ENCODE peak calls at places on chromosomes 2 and 18, in six cellular contexts. U is heart left ventricle, N is breast epithelium, M is K562, L is stomach, O is HepG2. Y is an unnamed sample.

GRCh38 chr2:72743481-72743880 is 82.4 kb downstream of the EXOC6B start:
- DNase-seq in N (no peak), O (peak; percentile 79), U (no peak), L (no peak), M (no peak), Y (no peak)

GRCh38 chr2:175734679-175735078 is 267.4 kb downstream of the LNPK start:
- DNase-seq in O (no peak), N (no peak), M (no peak), U (no peak), L (no peak), Y (no peak)

GRCh38 chr2:200121931-200122330 is 166.5 kb downstream of the MAIP1 start:
- DNase-seq in O (no peak), L (no peak), M (no peak), N (no peak), U (no peak), Y (no peak)

GRCh38 chr2:70887550-70888229 is 48.0 kb upstream of the ATP6V1B1 start:
- DNase-seq in L (peak; percentile 40), U (peak; percentile 69), M (peak; percentile 42), N (no peak), O (no peak), Y (no peak)

GRCh38 chr2:124323321-124323720 is 298.2 kb downstream of the CNTNAP5 start:
- DNase-seq in O (no peak), M (no peak), U (no peak), L (no peak), N (no peak), Y (no peak)

GRCh38 chr2:235724964-235725603 is 231.2 kb downstream of the AGAP1 start:
- DNase-seq in U (peak; percentile 61), M (no peak), N (no peak), L (peak; percentile 72), O (no peak), Y (no peak)

GRCh38 chr2:127093648-127094210 is 13.2 kb downstream of the BIN1 start:
- DNase-seq in L (no peak), O (no peak), N (no peak), U (no peak), M (no peak), Y (no peak)

GRCh38 chr2:127218843-127219715 is 1.0 kb downstream of the CYP27C1 start:
- DNase-seq in U (no peak), L (no peak), M (no peak), N (no peak), O (no peak), Y (no peak)

GRCh38 chr2:88159955-88160415 is 10.2 kb upstream of the THNSL2 start:
- DNase-seq in O (peak; percentile 82), N (peak; percentile 51), U (peak; percentile 21), L (peak; percentile 74), M (peak; percentile 68), Y (peak; percentile 57)

GRCh38 chr2:10039658-10040410 is 3.5 kb upstream of the KLF11 start:
- DNase-seq in L (peak; percentile 82), U (no peak), O (no peak), N (peak; percentile 85), M (no peak), Y (peak; percentile 80)

GRCh38 chr2:78941751-78942150 is 83.8 kb upstream of the REG3G start:
- DNase-seq in M (no peak), U (no peak), O (no peak), N (no peak), L (no peak), Y (no peak)

GRCh38 chr2:165406053-165406628 is 63.4 kb upstream of the CSRNP3 start:
- DNase-seq in M (no peak), L (no peak), U (no peak), O (no peak), N (no peak), Y (no peak)

GRCh38 chr18:68504441-68505221 is 210.3 kb downstream of the TMX3 start:
- DNase-seq in L (no peak), O (no peak), M (no peak), N (no peak), U (no peak), Y (no peak)

GRCh38 chr18:66511810-66512209 is 92.1 kb downstream of the CDH19 start:
- DNase-seq in O (no peak), L (no peak), M (no peak), U (no peak), N (no peak), Y (no peak)

GRCh38 chr2:16604236-16604635 is 61.4 kb downstream of the CYRIA start:
- DNase-seq in U (no peak), L (no peak), M (no peak), N (no peak), O (no peak), Y (no peak)

GRCh38 chr18:23887493-23887892 is 127.1 kb upstream of the TTC39C start:
- DNase-seq in M (no peak), L (no peak), N (no peak), U (no peak), O (no peak), Y (peak; percentile 53)

GRCh38 chr18:5197032-5197434 is at the start of gene AKAIN1:
- DNase-seq in M (peak; percentile 71), O (peak; percentile 1), N (no peak), U (peak; percentile 25), L (no peak), Y (peak; percentile 70)

GRCh38 chr2:191302459-191303155 is 57.4 kb downstream of the MYO1B start:
- DNase-seq in N (no peak), O (peak; percentile 58), L (no peak), U (no peak), M (no peak), Y (no peak)

GRCh38 chr2:124325667-124326425 is 300.8 kb downstream of the CNTNAP5 start:
- DNase-seq in M (no peak), O (peak; percentile 9), U (no peak), N (no peak), L (no peak), Y (no peak)

GRCh38 chr2:216606551-216607527 is 26.4 kb upstream of the IGFBP2 start:
- DNase-seq in L (no peak), M (no peak), O (no peak), N (no peak), U (no peak), Y (no peak)

GRCh38 chr2:239602290-239603282 is 201.8 kb upstream of the HDAC4 start:
- DNase-seq in O (no peak), M (no peak), L (no peak), N (no peak), U (no peak), Y (no peak)

GRCh38 chr2:232689152-232689910 is 7.8 kb upstream of the GIGYF2 start:
- DNase-seq in O (no peak), U (peak; percentile 38), L (no peak), N (no peak), M (no peak), Y (peak; percentile 28)

GRCh38 chr18:12742453-12742852 is 39.6 kb downstream of the PSMG2 start:
- DNase-seq in U (no peak), M (no peak), N (no peak), L (no peak), O (no peak), Y (no peak)

GRCh38 chr2:158204741-158205165 is 103.1 kb downstream of the UPP2 start:
- DNase-seq in U (no peak), M (no peak), N (no peak), L (no peak), O (no peak), Y (no peak)

GRCh38 chr2:211380041-211380440 is 823.6 kb downstream of the CPS1 start:
- DNase-seq in N (no peak), O (no peak), M (no peak), L (no peak), U (no peak), Y (no peak)

GRCh38 chr2:53756644-53757043 is 11.0 kb upstream of the CHAC2 start:
- DNase-seq in O (no peak), M (no peak), U (no peak), N (no peak), L (no peak), Y (no peak)

GRCh38 chr2:58981237-58981636 is 740.1 kb upstream of the FANCL start:
- DNase-seq in O (no peak), N (no peak), M (no peak), U (no peak), L (no peak), Y (no peak)

GRCh38 chr2:130251520-130251864 is 53.3 kb upstream of the TUBA3E start:
- DNase-seq in M (no peak), L (no peak), U (no peak), N (no peak), O (no peak), Y (no peak)

GRCh38 chr2:33321236-33321731 is 155.2 kb upstream of the RASGRP3 start:
- DNase-seq in U (no peak), L (no peak), N (no peak), M (no peak), O (no peak), Y (no peak)

GRCh38 chr2:83695037-83695436 is 764.0 kb downstream of the SUCLG1 start:
- DNase-seq in O (no peak), L (no peak), N (no peak), U (no peak), M (no peak), Y (no peak)

GRCh38 chr2:83696838-83697237 is 762.2 kb downstream of the SUCLG1 start:
- DNase-seq in O (no peak), M (no peak), L (no peak), N (no peak), U (no peak), Y (no peak)

GRCh38 chr2:83695530-83695929 is 763.5 kb downstream of the SUCLG1 start:
- DNase-seq in U (no peak), O (no peak), L (no peak), M (no peak), N (no peak), Y (no peak)
- TF ChIP-seq POLR2A in U (no peak), O (no peak), L (no peak), M (no peak), N (no peak), Y (no peak)

GRCh38 chr2:105118960-105119359 is 81.1 kb downstream of the MRPS9 start:
- DNase-seq in L (no peak), N (no peak), M (no peak), U (no peak), O (no peak), Y (no peak)
- TF ChIP-seq CTCF in L (no peak), N (no peak), M (peak; percentile 5), U (peak; percentile 21), O (peak; percentile 28), Y (no peak)

DNA sequence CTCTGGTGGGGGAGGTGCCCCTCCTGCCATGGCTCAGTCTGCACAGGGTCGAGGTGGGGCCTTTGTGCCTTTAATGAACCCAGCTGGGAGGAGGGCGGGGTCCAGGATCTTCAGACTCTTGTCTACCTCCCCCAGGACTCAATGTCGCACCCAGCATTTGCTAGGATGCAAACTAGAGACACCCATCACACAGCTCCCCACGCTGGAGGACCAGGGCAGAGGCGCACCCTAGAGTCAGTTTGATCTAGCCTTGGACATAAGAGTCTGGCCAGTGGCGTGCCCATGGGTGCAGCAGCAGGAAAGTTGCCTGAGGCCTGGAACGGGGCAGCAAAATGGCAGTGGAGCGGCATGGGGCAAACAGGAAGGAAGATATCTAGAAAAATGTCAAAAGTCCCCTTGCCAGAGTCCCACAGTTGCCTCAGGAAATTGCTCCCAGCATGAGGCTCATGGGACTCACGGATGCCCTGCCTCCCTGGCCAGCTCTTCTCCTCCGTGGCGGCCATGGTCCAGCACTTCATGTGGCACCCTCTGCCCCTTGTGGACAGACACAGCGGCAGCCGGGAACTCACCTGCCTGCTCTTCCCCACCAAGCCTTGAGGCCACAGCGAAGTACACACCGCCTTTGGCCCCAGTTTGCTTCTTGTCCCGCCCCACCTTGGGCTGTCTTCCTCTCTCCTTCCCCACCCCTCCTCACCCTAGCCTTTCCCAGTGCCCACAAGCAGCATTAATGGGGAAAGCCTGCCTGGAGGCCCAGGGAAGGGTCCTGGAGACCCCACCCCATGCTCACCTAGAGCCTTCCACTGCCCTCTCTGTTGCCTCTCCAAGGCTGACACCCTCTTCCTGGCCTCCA is 17.7 kb downstream of the SH2D6 start:
- DNase-seq in M (no peak), L (no peak), U (no peak), O (no peak), N (no peak), Y (no peak)
- H3K4me3 ChIP-seq in M (no peak overlapping the region), L (no peak overlapping the region), U (no peak overlapping the region), O (no peak overlapping the region), N (no peak overlapping the region), Y (no peak overlapping the region)

GRCh38 chr18:681985-682384 is 24.5 kb downstream of the TYMS start:
- DNase-seq in N (no peak), L (no peak), M (no peak), O (no peak), U (no peak), Y (peak; percentile 28)
- TF ChIP-seq POLR2A in N (no peak), L (no peak), M (no peak), O (no peak), U (no peak), Y (no peak)